ENCODE peak calls at places on chromosome 2, in five cellular contexts. One of them, this sample, is unnamed.

GRCh38 chr2:25664531-25665307 is 8.7 kb downstream of the DTNB start:
- DNase-seq in IMR-90: peak
- DNase-seq in neural progenitor cell: peak
- DNase-seq in trophoblast cell: peak
- DNase-seq in HCT116: peak
- DNase-seq in this sample: peak

GRCh38 chr2:65438137-65438899 is 5.9 kb upstream of the SPRED2 start:
- DNase-seq in HCT116: no peak
- DNase-seq in trophoblast cell: no peak
- DNase-seq in neural progenitor cell: peak
- DNase-seq in IMR-90: no peak
- DNase-seq in this sample: no peak

GRCh38 chr2:16201876-16202642 is 261.7 kb downstream of the MYCN start:
- DNase-seq in trophoblast cell: no peak
- DNase-seq in neural progenitor cell: no peak
- DNase-seq in IMR-90: no peak
- DNase-seq in HCT116: no peak
- DNase-seq in this sample: no peak

GRCh38 chr2:113795405-113795920 is 39.0 kb upstream of the SLC35F5 start:
- DNase-seq in trophoblast cell: no peak
- DNase-seq in HCT116: no peak
- DNase-seq in IMR-90: peak
- DNase-seq in neural progenitor cell: peak
- DNase-seq in this sample: no peak

GRCh38 chr2:118046628-118047210 is 32.8 kb upstream of the CCDC93 start:
- DNase-seq in trophoblast cell: no peak
- DNase-seq in IMR-90: peak
- DNase-seq in neural progenitor cell: peak
- DNase-seq in HCT116: peak
- DNase-seq in this sample: peak

GRCh38 chr2:201357216-201357615 is at the start of gene FLACC1:
- DNase-seq in IMR-90: peak
- DNase-seq in trophoblast cell: peak
- DNase-seq in HCT116: peak
- DNase-seq in neural progenitor cell: peak
- DNase-seq in this sample: peak

GRCh38 chr2:70906439-70907018 is 29.2 kb upstream of the ATP6V1B1 start:
- DNase-seq in neural progenitor cell: peak
- DNase-seq in IMR-90: no peak
- DNase-seq in trophoblast cell: no peak
- DNase-seq in HCT116: no peak
- DNase-seq in this sample: no peak

GRCh38 chr2:38539086-38539485 is 63.6 kb downstream of the HNRNPLL start:
- DNase-seq in neural progenitor cell: no peak
- DNase-seq in HCT116: no peak
- DNase-seq in IMR-90: no peak
- DNase-seq in trophoblast cell: no peak
- DNase-seq in this sample: no peak

GRCh38 chr2:157874278-157874825 is 1.8 kb downstream of the ACVR1 start:
- DNase-seq in IMR-90: no peak
- DNase-seq in neural progenitor cell: no peak
- DNase-seq in trophoblast cell: no peak
- DNase-seq in HCT116: no peak
- DNase-seq in this sample: no peak

DNA sequence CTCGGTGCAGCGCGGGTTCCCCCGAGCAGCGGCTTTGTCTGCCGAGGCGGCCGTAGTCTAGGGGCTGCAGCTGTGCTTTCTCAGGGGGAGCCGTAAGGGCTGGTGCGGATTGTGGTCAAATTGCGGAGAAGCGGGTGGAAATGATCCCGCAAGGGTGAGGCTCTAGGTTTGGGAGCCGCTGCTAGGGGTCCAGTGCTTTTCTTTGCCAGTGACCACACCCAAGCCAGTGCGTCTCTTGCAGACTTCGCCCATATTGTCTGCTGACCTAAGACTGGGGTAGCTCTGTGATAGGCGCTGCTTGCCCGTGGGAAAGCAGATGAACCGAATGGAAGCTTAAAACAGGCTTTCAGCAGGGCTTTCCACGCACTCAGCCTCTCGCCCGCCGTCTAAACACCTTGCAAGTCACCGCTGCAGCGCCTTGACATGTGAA is 2.1 kb downstream of the DPYSL5 start:
- DNase-seq in neural progenitor cell: peak
- DNase-seq in IMR-90: no peak
- DNase-seq in trophoblast cell: no peak
- DNase-seq in HCT116: no peak
- DNase-seq in this sample: no peak
- H3K4me3 ChIP-seq in neural progenitor cell: peak
- H3K4me3 ChIP-seq in IMR-90: no peak
- H3K4me3 ChIP-seq in trophoblast cell: no peak
- H3K4me3 ChIP-seq in HCT116: no peak
- H3K4me3 ChIP-seq in this sample: no peak

GRCh38 chr2:74238879-74239278 is 40.5 kb downstream of the MTHFD2 start:
- DNase-seq in trophoblast cell: no peak
- DNase-seq in IMR-90: peak
- DNase-seq in neural progenitor cell: no peak
- DNase-seq in HCT116: no peak
- DNase-seq in this sample: no peak
- H2AFZ ChIP-seq in trophoblast cell: no peak
- H2AFZ ChIP-seq in IMR-90: no peak
- H2AFZ ChIP-seq in neural progenitor cell: no peak
- H2AFZ ChIP-seq in HCT116: no peak
- H2AFZ ChIP-seq in this sample: no peak

DNA sequence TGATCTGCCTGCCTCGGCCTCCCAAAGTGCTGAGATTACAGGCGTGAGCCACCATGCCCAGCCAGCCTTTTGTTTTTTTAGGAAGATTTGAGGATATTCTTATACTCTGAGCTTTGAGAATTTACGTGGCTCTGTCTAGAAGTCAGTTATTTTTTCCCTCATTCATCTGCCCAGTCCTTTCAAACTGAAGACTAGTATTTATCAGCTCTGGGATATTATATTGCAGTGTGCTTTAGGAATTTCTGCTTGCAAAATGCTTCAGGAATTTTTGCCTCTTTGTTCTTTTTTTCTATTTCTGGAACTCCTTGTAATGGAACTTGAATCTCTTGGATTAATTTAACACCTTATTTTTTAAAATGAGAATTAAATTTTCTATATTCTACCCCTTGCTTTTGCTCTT is 22.6 kb downstream of the ACSL3 start:
- DNase-seq in trophoblast cell: no peak
- DNase-seq in IMR-90: no peak
- DNase-seq in neural progenitor cell: no peak
- DNase-seq in HCT116: no peak
- DNase-seq in this sample: no peak
- H3K4me3 ChIP-seq in trophoblast cell: no peak
- H3K4me3 ChIP-seq in IMR-90: no peak
- H3K4me3 ChIP-seq in neural progenitor cell: no peak
- H3K4me3 ChIP-seq in HCT116: no peak
- H3K4me3 ChIP-seq in this sample: no peak

GRCh38 chr2:221494556-221494955 is 77.5 kb downstream of the EPHA4 start:
- DNase-seq in IMR-90: no peak
- DNase-seq in HCT116: peak
- DNase-seq in neural progenitor cell: no peak
- DNase-seq in trophoblast cell: no peak
- DNase-seq in this sample: no peak
- H2AFZ ChIP-seq in IMR-90: no peak
- H2AFZ ChIP-seq in HCT116: no peak
- H2AFZ ChIP-seq in neural progenitor cell: no peak
- H2AFZ ChIP-seq in trophoblast cell: no peak
- H2AFZ ChIP-seq in this sample: no peak

GRCh38 chr2:204538179-204539009 is 6.9 kb upstream of the PARD3B start:
- DNase-seq in trophoblast cell: no peak
- DNase-seq in IMR-90: peak
- DNase-seq in HCT116: no peak
- DNase-seq in neural progenitor cell: peak
- DNase-seq in this sample: no peak
- H3K4me3 ChIP-seq in trophoblast cell: no peak
- H3K4me3 ChIP-seq in IMR-90: peak
- H3K4me3 ChIP-seq in HCT116: no peak
- H3K4me3 ChIP-seq in neural progenitor cell: peak
- H3K4me3 ChIP-seq in this sample: no peak

DNA sequence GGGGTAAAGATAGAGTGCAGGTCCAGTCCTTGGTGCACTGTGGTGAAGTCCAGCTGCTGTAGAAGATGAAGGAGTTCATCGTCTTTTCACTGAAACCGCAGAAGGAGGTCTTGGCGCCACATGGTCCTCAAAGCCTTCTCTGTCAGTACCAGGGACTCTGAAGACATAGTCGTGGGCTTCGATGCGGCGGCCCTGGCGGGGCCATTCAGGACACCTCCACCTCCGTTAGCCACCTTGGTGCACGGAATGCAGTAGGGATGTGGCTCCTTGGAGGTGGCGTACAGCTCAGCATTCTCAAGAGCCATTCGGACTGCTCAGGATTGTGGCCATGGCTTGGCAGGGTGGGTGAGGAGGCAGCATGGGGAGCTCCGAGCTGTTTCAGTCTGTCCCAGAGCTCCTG is 418.8 kb downstream of the SUCLG1 start:
- DNase-seq in neural progenitor cell: no peak
- DNase-seq in HCT116: no peak
- DNase-seq in IMR-90: no peak
- DNase-seq in trophoblast cell: no peak
- DNase-seq in this sample: no peak
- H2AFZ ChIP-seq in neural progenitor cell: no peak
- H2AFZ ChIP-seq in HCT116: no peak
- H2AFZ ChIP-seq in IMR-90: no peak
- H2AFZ ChIP-seq in trophoblast cell: no peak
- H2AFZ ChIP-seq in this sample: no peak

DNA sequence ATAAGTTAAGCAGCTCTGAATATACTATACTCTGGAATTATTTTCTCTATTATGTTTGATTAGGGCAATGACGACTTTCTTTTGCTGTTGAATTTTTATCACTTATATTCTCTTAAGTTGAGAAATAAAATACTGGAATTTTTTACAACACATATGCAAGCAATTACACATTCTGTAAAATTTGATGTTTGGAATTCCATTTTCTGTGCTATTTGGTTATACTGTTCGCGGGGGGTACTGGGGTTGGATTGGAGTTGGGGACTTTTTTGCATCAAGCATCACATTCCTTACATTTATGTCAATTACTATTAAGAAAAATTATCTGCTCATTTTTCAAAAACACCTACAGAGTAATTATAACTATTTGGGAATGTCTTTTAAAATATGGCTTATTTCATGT is 2.1 kb downstream of the COL5A2 start:
- DNase-seq in neural progenitor cell: no peak
- DNase-seq in HCT116: no peak
- DNase-seq in IMR-90: no peak
- DNase-seq in trophoblast cell: no peak
- DNase-seq in this sample: no peak
- H3K4me3 ChIP-seq in neural progenitor cell: no peak
- H3K4me3 ChIP-seq in HCT116: no peak
- H3K4me3 ChIP-seq in IMR-90: peak
- H3K4me3 ChIP-seq in trophoblast cell: no peak
- H3K4me3 ChIP-seq in this sample: no peak

DNA sequence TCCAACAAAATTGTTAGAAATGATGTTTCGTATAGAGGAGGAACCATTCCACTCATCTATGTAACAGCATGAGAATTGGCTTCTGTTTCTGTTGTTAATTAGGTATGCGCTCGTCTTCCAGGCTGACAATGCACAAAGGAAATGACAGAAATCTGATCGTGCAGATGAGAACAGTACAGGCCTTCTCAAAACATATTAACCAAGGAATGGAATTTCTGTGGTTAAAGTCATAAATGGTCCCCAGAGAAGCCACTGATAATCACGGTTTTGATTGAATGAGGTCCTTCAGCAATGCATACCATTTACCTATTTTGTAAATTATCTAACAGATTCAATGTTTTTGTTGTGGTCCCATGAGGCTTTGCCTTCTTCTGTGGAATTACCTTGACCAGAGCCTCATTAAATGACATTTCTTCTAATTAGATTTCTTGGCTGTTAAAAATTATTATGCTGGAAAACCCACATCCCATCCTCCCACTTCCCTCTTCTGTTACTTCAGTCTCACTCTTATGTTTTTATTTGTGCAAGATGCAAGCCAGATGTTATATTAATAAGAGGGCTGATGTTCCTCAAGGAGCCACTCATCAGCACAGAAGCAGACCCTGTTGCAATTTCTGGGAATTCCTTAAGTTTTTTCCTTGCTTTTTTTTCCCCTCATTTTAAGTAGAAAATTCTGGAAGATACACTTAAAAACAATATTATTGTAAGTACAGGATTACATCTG is 395.8 kb downstream of the PID1 start:
- DNase-seq in HCT116: no peak
- DNase-seq in trophoblast cell: no peak
- DNase-seq in IMR-90: no peak
- DNase-seq in neural progenitor cell: no peak
- DNase-seq in this sample: no peak
- H2AFZ ChIP-seq in HCT116: no peak
- H2AFZ ChIP-seq in trophoblast cell: no peak
- H2AFZ ChIP-seq in IMR-90: no peak
- H2AFZ ChIP-seq in neural progenitor cell: no peak
- H2AFZ ChIP-seq in this sample: no peak

GRCh38 chr2:151973013-151973900 is 125.6 kb downstream of the CACNB4 start:
- DNase-seq in IMR-90: no peak
- DNase-seq in trophoblast cell: no peak
- DNase-seq in neural progenitor cell: peak
- DNase-seq in HCT116: no peak
- DNase-seq in this sample: no peak
- H3K4me3 ChIP-seq in IMR-90: no peak
- H3K4me3 ChIP-seq in trophoblast cell: no peak
- H3K4me3 ChIP-seq in neural progenitor cell: peak
- H3K4me3 ChIP-seq in HCT116: no peak
- H3K4me3 ChIP-seq in this sample: no peak